ENCODE peak calls at places on chromosomes 11 and 22, in five cellular contexts. M is SK-N-SH, X is neural progenitor cell, S is PC-3, V is MM.1S. K is an unnamed sample.
A peak's percentile ranks its signal among the peaks of the same experiment; 100 is the strongest.

GRCh38 chr11:396948-397548 is 3.0 kb downstream of the PKP3 start:
- DNase-seq in M (peak; percentile 95), X (no peak), S (no peak), V (peak; percentile 55), K (peak; percentile 79)

GRCh38 chr11:71543866-71544265 is 4.4 kb upstream of the KRTAP5-9 start:
- DNase-seq in M (no peak), X (no peak), S (no peak), V (no peak), K (no peak)

GRCh38 chr11:29616611-29617010 is 400.2 kb downstream of the KCNA4 start:
- DNase-seq in M (no peak), X (no peak), S (no peak), V (no peak), K (peak; percentile 55)

GRCh38 chr11:90326647-90327046 is 103.8 kb upstream of the CHORDC1 start:
- DNase-seq in M (no peak), X (no peak), S (no peak), V (no peak), K (no peak)

GRCh38 chr11:79312591-79313267 is 128.1 kb downstream of the TENM4 start:
- DNase-seq in M (no peak), X (no peak), S (no peak), V (no peak), K (no peak)

GRCh38 chr22:29623553-29624169 is 20.2 kb downstream of the NF2 start:
- DNase-seq in M (no peak), X (no peak), S (peak; percentile 19), V (no peak), K (no peak)

GRCh38 chr11:15038963-15039362 is 34.4 kb upstream of the CALCB start:
- DNase-seq in M (peak; percentile 21), X (peak; percentile 23), S (peak; percentile 20), V (no peak), K (peak; percentile 51)

GRCh38 chr11:13462311-13462927 is 603 bp downstream of the BTBD10 start:
- DNase-seq in M (peak; percentile 73), X (peak; percentile 87), S (peak; percentile 72), V (peak; percentile 29), K (peak; percentile 70)

GRCh38 chr22:45844009-45844408 is 133.0 kb downstream of the WNT7B start:
- DNase-seq in M (no peak), X (peak; percentile 61), S (no peak), V (no peak), K (no peak)

GRCh38 chr11:120540744-120541143 is 29.2 kb downstream of the GRIK4 start:
- DNase-seq in M (no peak), X (no peak), S (no peak), V (no peak), K (no peak)

GRCh38 chr22:48279465-48279765 is 1517.0 kb downstream of the TBC1D22A start:
- DNase-seq in M (no peak), X (no peak), S (no peak), V (no peak), K (no peak)

GRCh38 chr11:18792066-18792591 is 531 bp upstream of the PTPN5 start:
- DNase-seq in M (no peak), X (no peak), S (no peak), V (no peak), K (no peak)
- H2AFZ ChIP-seq in M (no peak overlapping the region), X (peak overlapping the region; percentile 97), S (no peak overlapping the region), V (no peak overlapping the region), K (no peak overlapping the region)

GRCh38 chr11:126403039-126403438 is 47.6 kb downstream of the ST3GAL4 start:
- DNase-seq in M (no peak), X (peak; percentile 59), S (peak; percentile 99), V (no peak), K (no peak)
- TF ChIP-seq EZH2phosphoT487 in M (no peak), X (no peak), S (no peak), V (no peak), K (no peak)

DNA sequence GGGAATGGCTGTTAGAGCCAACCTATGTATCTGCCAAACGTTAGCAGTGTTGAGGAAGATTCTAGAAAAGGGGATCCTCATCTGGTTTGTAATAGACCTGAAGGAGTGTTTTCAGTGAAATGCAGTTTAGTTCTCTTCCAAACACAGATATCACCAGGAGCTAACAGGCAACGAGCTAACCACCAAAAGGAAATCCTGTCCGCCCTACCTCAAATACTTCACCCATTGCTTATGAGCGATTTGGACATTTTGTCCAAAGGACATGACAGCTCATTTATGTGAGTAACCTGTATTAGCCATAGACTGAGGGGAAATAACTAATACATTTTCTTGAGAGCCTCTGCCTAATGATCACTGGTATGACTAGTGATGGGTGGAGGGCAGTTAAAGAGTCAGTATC is 676 bp upstream of the C11orf91 start:
- DNase-seq in M (no peak), X (no peak), S (peak; percentile 65), V (peak; percentile 18), K (peak; percentile 79)
- H3K4me1 ChIP-seq in M (peaks cover 40% of the 10 kb centered on the region), X (peaks cover 6% of the 10 kb centered on the region), S (peaks cover 73% of the 10 kb centered on the region), V (peaks cover 15% of the 10 kb centered on the region), K (peaks cover 59% of the 10 kb centered on the region)

GRCh38 chr22:33467718-33468117 is 409.5 kb upstream of the SYN3 start:
- DNase-seq in M (peak; percentile 15), X (no peak), S (no peak), V (no peak), K (peak; percentile 51)

GRCh38 chr22:33465554-33465953 is 407.4 kb upstream of the SYN3 start:
- DNase-seq in M (no peak), X (no peak), S (no peak), V (no peak), K (no peak)

GRCh38 chr22:33461698-33462434 is 403.7 kb upstream of the SYN3 start:
- DNase-seq in M (no peak), X (no peak), S (no peak), V (no peak), K (no peak)

GRCh38 chr22:33467067-33467466 is 408.9 kb upstream of the SYN3 start:
- DNase-seq in M (no peak), X (no peak), S (no peak), V (no peak), K (no peak)

DNA sequence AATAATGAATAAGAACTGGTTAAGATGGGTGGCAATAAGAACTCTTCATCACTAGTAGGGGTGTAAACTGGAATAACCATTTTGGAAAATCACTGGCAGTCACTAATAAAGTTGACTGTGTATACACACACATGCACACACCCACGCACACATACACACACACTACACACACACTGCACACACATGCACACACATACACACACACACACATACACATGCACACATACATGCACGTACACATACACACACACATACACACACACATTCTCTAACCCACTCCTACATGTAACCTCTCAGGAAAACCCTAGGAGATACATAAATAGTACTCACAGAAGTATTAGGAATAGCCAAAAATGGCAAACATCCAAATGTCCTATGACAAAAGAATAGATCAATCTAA is 406.5 kb upstream of the SYN3 start:
- DNase-seq in M (no peak), X (no peak), S (no peak), V (no peak), K (no peak)
- H2AFZ ChIP-seq in M (no peak overlapping the region), X (no peak overlapping the region), S (no peak overlapping the region), V (no peak overlapping the region), K (no peak overlapping the region)

GRCh38 chr11:122089111-122089510 is 26.9 kb downstream of the BLID start:
- DNase-seq in M (no peak), X (no peak), S (peak; percentile 37), V (no peak), K (peak; percentile 53)

GRCh38 chr11:122082203-122082602 is 33.8 kb downstream of the BLID start:
- DNase-seq in M (no peak), X (no peak), S (no peak), V (no peak), K (peak; percentile 62)

GRCh38 chr11:122081073-122081472 is 34.9 kb downstream of the BLID start:
- DNase-seq in M (no peak), X (no peak), S (no peak), V (no peak), K (peak; percentile 60)

GRCh38 chr11:122085264-122085663 is 30.8 kb downstream of the BLID start:
- DNase-seq in M (no peak), X (no peak), S (peak; percentile 71), V (no peak), K (peak; percentile 89)

DNA sequence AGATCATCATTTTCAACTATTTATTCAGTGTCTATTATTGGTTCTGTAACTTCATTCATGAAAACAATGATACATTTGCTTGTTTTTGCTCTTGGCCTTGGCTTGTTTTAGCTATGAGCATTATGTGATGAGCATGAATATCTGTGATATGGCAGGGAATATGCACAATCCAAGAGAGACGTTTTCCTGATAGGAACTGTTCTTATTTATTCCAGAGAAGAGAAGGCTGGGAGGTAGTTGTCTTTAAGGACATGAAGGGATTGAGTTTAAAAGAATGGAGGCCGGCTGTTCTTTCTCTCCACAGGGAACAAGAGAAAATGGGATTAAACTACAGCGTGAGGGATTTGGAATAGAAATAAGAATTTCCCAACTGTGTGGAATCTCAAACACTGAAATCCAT is 30.3 kb downstream of the BLID start:
- DNase-seq in M (no peak), X (peak; percentile 53), S (no peak), V (no peak), K (peak; percentile 44)
- TF ChIP-seq EZH2phosphoT487 in M (no peak), X (no peak), S (no peak), V (no peak), K (no peak)

GRCh38 chr22:31083923-31084810 is 3.0 kb downstream of the SMTN start:
- DNase-seq in M (peak; percentile 60), X (no peak), S (no peak), V (peak; percentile 28), K (peak; percentile 46)
- H3K4me1 ChIP-seq in M (peaks cover 21% of the 10 kb centered on the region), X (peaks cover 4% of the 10 kb centered on the region), S (peaks cover 33% of the 10 kb centered on the region), V (peaks cover 27% of the 10 kb centered on the region), K (peaks cover 28% of the 10 kb centered on the region)

GRCh38 chr11:65496304-65497140 is 2.3 kb upstream of the MALAT1 start:
- DNase-seq in M (no peak), X (no peak), S (no peak), V (no peak), K (peak; percentile 73)
- H2AFZ ChIP-seq in M (no peak overlapping the region), X (no peak overlapping the region), S (peak overlapping the region; percentile 71), V (no peak overlapping the region), K (no peak overlapping the region)

DNA sequence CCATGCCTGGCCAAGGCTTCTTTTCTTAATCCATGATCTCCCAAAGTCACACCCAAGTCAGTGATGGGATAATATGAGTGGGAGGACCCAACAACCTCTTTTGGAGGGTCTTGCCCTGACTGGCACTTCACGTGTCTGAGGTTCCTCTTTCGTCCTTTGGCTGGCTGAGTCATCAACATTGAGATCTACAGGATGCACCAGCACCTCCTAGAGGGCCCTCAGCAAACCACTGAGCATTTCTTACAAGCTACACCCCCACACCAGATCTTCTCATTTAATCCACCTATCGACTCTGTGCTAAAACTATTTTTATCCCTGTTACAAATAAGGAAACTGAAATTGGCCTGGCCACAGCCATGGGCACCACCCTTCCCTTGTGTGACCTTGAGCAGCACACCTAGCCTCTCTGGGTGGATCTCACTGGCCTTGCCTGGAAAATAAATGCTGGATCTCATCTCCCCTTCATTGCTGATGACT is 63.4 kb downstream of the FLI1 start:
- DNase-seq in M (no peak), X (no peak), S (peak; percentile 50), V (peak; percentile 97), K (peak; percentile 60)
- TF ChIP-seq EZH2phosphoT487 in M (no peak), X (no peak), S (no peak), V (no peak), K (no peak)